ENCODE peak calls at places on chromosomes 6 and 20, in eight cellular contexts. X is AG09319; D is T-helper 9 cell; G is stimulated activated CD8-positive, alpha-beta memory T cell treated with anti-CD3 and anti-CD28 coated beads, Interleukin-15, amount 100 ng/mL, for 48 hours; K is Right ventricle myocardium superior; Z is fibroblast of lung; F is retina; R is coronary artery. S is an unnamed sample.

GRCh38 chr6:110140650-110141049 is 38.8 kb downstream of the WASF1 start:
- DNase-seq in D (no peak), Z (peak; percentile 15), X (peak; percentile 24), F (no peak), R (no peak), G (no peak), K (no peak), S (no peak)

GRCh38 chr6:170394980-170395379 is 88.4 kb downstream of the FAM120B start:
- DNase-seq in Z (no peak), R (no peak), D (no peak), G (no peak), X (no peak), K (no peak), F (no peak), S (no peak)

GRCh38 chr6:74199146-74199680 is 503.2 kb downstream of the CD109 start:
- DNase-seq in F (no peak), Z (no peak), X (no peak), D (no peak), G (no peak), R (no peak), K (no peak), S (no peak)

GRCh38 chr6:137248702-137249101 is 29.5 kb upstream of the IFNGR1 start:
- DNase-seq in G (no peak), R (no peak), F (no peak), K (no peak), Z (no peak), X (no peak), D (no peak), S (no peak)

GRCh38 chr6:143536866-143537691 is 25.6 kb upstream of the FUCA2 start:
- DNase-seq in X (no peak), Z (peak; percentile 54), G (peak; percentile 34), D (peak; percentile 52), R (peak; percentile 75), K (peak; percentile 81), F (peak; percentile 80), S (peak; percentile 45)

GRCh38 chr20:50794846-50795634 is at the start of gene BCAS4:
- DNase-seq in X (peak; percentile 50), R (peak; percentile 87), Z (peak; percentile 71), F (peak; percentile 88), G (peak; percentile 85), D (peak; percentile 71), K (peak; percentile 81), S (peak; percentile 68)

GRCh38 chr6:148296746-148297145 is 45.9 kb upstream of the SASH1 start:
- DNase-seq in X (no peak), Z (no peak), R (no peak), F (no peak), K (no peak), D (no peak), G (no peak), S (no peak)

GRCh38 chr6:166626177-166627038 is 643 bp downstream of the RPS6KA2 start:
- DNase-seq in X (no peak), D (no peak), K (peak; percentile 54), G (no peak), Z (peak; percentile 41), R (no peak), F (peak; percentile 72), S (peak; percentile 22)